ENCODE peak calls at places on chromosomes 5 and 9, in eight cellular contexts. One of them, this sample, is unnamed.

GRCh38 chr9:33165263-33166151 is 1.6 kb downstream of the B4GALT1 start:
- DNase-seq in ovary: peak
- DNase-seq in left cardiac atrium: peak
- DNase-seq in mammary epithelial cell: peak
- DNase-seq in upper lobe of right lung: no peak
- DNase-seq in HT1080: peak
- DNase-seq in ELR: peak
- DNase-seq in T47D: no peak
- DNase-seq in this sample: peak

GRCh38 chr9:113979713-113980086 is 98.4 kb downstream of the AMBP start:
- DNase-seq in ovary: no peak
- DNase-seq in left cardiac atrium: no peak
- DNase-seq in mammary epithelial cell: no peak
- DNase-seq in upper lobe of right lung: no peak
- DNase-seq in HT1080: no peak
- DNase-seq in ELR: no peak
- DNase-seq in T47D: no peak
- DNase-seq in this sample: no peak

GRCh38 chr5:91383956-91384300 is 811 bp upstream of the ARRDC3 start:
- DNase-seq in ovary: no peak
- DNase-seq in left cardiac atrium: no peak
- DNase-seq in mammary epithelial cell: no peak
- DNase-seq in upper lobe of right lung: no peak
- DNase-seq in HT1080: no peak
- DNase-seq in ELR: peak
- DNase-seq in T47D: no peak
- DNase-seq in this sample: no peak

GRCh38 chr5:84724683-84725082 is 340.0 kb upstream of the EDIL3 start:
- DNase-seq in ovary: no peak
- DNase-seq in left cardiac atrium: no peak
- DNase-seq in mammary epithelial cell: peak
- DNase-seq in upper lobe of right lung: no peak
- DNase-seq in HT1080: peak
- DNase-seq in ELR: peak
- DNase-seq in T47D: no peak
- DNase-seq in this sample: peak

GRCh38 chr5:150488519-150489357 is 19.2 kb upstream of the NDST1 start:
- DNase-seq in ovary: peak
- DNase-seq in left cardiac atrium: peak
- DNase-seq in mammary epithelial cell: no peak
- DNase-seq in upper lobe of right lung: peak
- DNase-seq in HT1080: peak
- DNase-seq in ELR: peak
- DNase-seq in T47D: no peak
- DNase-seq in this sample: no peak

GRCh38 chr5:112614986-112615385 is 122.7 kb upstream of the APC start:
- DNase-seq in ovary: no peak
- DNase-seq in left cardiac atrium: no peak
- DNase-seq in mammary epithelial cell: peak
- DNase-seq in upper lobe of right lung: no peak
- DNase-seq in HT1080: peak
- DNase-seq in ELR: no peak
- DNase-seq in T47D: no peak
- DNase-seq in this sample: peak

GRCh38 chr5:35012796-35013195 is 35.0 kb downstream of the AGXT2 start:
- DNase-seq in ovary: no peak
- DNase-seq in left cardiac atrium: peak
- DNase-seq in mammary epithelial cell: no peak
- DNase-seq in upper lobe of right lung: no peak
- DNase-seq in HT1080: no peak
- DNase-seq in ELR: no peak
- DNase-seq in T47D: no peak
- DNase-seq in this sample: no peak

GRCh38 chr9:114033397-114034103 is 44.5 kb downstream of the AMBP start:
- DNase-seq in ovary: no peak
- DNase-seq in left cardiac atrium: peak
- DNase-seq in mammary epithelial cell: no peak
- DNase-seq in upper lobe of right lung: no peak
- DNase-seq in HT1080: peak
- DNase-seq in ELR: peak
- DNase-seq in T47D: peak
- DNase-seq in this sample: peak

GRCh38 chr9:16450578-16450977 is 419.9 kb downstream of the BNC2 start:
- DNase-seq in ovary: no peak
- DNase-seq in left cardiac atrium: no peak
- DNase-seq in mammary epithelial cell: no peak
- DNase-seq in upper lobe of right lung: no peak
- DNase-seq in HT1080: no peak
- DNase-seq in ELR: no peak
- DNase-seq in T47D: no peak
- DNase-seq in this sample: no peak

GRCh38 chr9:83584995-83585394 is 37.9 kb upstream of the IDNK start:
- DNase-seq in ovary: no peak
- DNase-seq in left cardiac atrium: no peak
- DNase-seq in mammary epithelial cell: no peak
- DNase-seq in upper lobe of right lung: no peak
- DNase-seq in HT1080: no peak
- DNase-seq in ELR: no peak
- DNase-seq in T47D: no peak
- DNase-seq in this sample: no peak

GRCh38 chr5:127878174-127878750 is 175.1 kb downstream of the CCDC192 start:
- DNase-seq in ovary: no peak
- DNase-seq in left cardiac atrium: peak
- DNase-seq in mammary epithelial cell: peak
- DNase-seq in upper lobe of right lung: peak
- DNase-seq in HT1080: peak
- DNase-seq in ELR: peak
- DNase-seq in T47D: no peak
- DNase-seq in this sample: peak

GRCh38 chr5:17426104-17426739 is 71.8 kb upstream of the TAF11L2 start:
- DNase-seq in ovary: no peak
- DNase-seq in left cardiac atrium: no peak
- DNase-seq in mammary epithelial cell: no peak
- DNase-seq in upper lobe of right lung: no peak
- DNase-seq in HT1080: no peak
- DNase-seq in ELR: no peak
- DNase-seq in T47D: no peak
- DNase-seq in this sample: no peak

GRCh38 chr5:151757233-151758140 is 944 bp downstream of the ATOX1 start:
- DNase-seq in ovary: no peak
- DNase-seq in left cardiac atrium: no peak
- DNase-seq in mammary epithelial cell: peak
- DNase-seq in upper lobe of right lung: no peak
- DNase-seq in HT1080: no peak
- DNase-seq in ELR: peak
- DNase-seq in T47D: peak
- DNase-seq in this sample: peak

GRCh38 chr9:98130576-98131228 is 11.7 kb upstream of the TRIM14 start:
- DNase-seq in ovary: no peak
- DNase-seq in left cardiac atrium: no peak
- DNase-seq in mammary epithelial cell: no peak
- DNase-seq in upper lobe of right lung: no peak
- DNase-seq in HT1080: no peak
- DNase-seq in ELR: no peak
- DNase-seq in T47D: no peak
- DNase-seq in this sample: no peak

GRCh38 chr5:73115399-73116051 is 4.8 kb upstream of the TMEM171 start:
- DNase-seq in ovary: no peak
- DNase-seq in left cardiac atrium: no peak
- DNase-seq in mammary epithelial cell: peak
- DNase-seq in upper lobe of right lung: no peak
- DNase-seq in HT1080: peak
- DNase-seq in ELR: peak
- DNase-seq in T47D: no peak
- DNase-seq in this sample: no peak

GRCh38 chr9:126516936-126517750 is 96.6 kb upstream of the LMX1B start:
- DNase-seq in ovary: no peak
- DNase-seq in left cardiac atrium: peak
- DNase-seq in mammary epithelial cell: peak
- DNase-seq in upper lobe of right lung: peak
- DNase-seq in HT1080: peak
- DNase-seq in ELR: peak
- DNase-seq in T47D: peak
- DNase-seq in this sample: peak

GRCh38 chr9:115739096-115739875 is 414.3 kb upstream of the PAPPA start:
- DNase-seq in ovary: no peak
- DNase-seq in left cardiac atrium: no peak
- DNase-seq in mammary epithelial cell: peak
- DNase-seq in upper lobe of right lung: no peak
- DNase-seq in HT1080: peak
- DNase-seq in ELR: no peak
- DNase-seq in T47D: no peak
- DNase-seq in this sample: no peak

GRCh38 chr5:169171495-169171894 is 129.4 kb downstream of the SLIT3 start:
- DNase-seq in ovary: no peak
- DNase-seq in left cardiac atrium: no peak
- DNase-seq in mammary epithelial cell: no peak
- DNase-seq in upper lobe of right lung: no peak
- DNase-seq in HT1080: no peak
- DNase-seq in ELR: no peak
- DNase-seq in T47D: no peak
- DNase-seq in this sample: no peak

GRCh38 chr5:111748304-111748763 is 8.7 kb downstream of the NREP start:
- DNase-seq in ovary: no peak
- DNase-seq in left cardiac atrium: no peak
- DNase-seq in mammary epithelial cell: peak
- DNase-seq in upper lobe of right lung: no peak
- DNase-seq in HT1080: peak
- DNase-seq in ELR: peak
- DNase-seq in T47D: no peak
- DNase-seq in this sample: peak